ENCODE peak calls at places on chromosomes 12 and 14, in five cellular contexts. One of them, this sample, is unnamed. For H3K4me1, the result is how much of the 10 kb centered on the place peaks cover.

GRCh38 chr14:74922752-74923401 is at the start of gene RPS6KL1:
- DNase-seq in neural progenitor cell: peak
- DNase-seq in PC-9: peak
- DNase-seq in H9: peak
- DNase-seq in upper lobe of right lung: peak
- DNase-seq in this sample: peak

GRCh38 chr14:64488590-64489099 is 15.0 kb downstream of the ZBTB25 start:
- DNase-seq in neural progenitor cell: no peak
- DNase-seq in H9: no peak
- DNase-seq in PC-9: no peak
- DNase-seq in upper lobe of right lung: no peak
- DNase-seq in this sample: no peak

GRCh38 chr12:55965240-55965639 is 602 bp downstream of the PMEL start:
- DNase-seq in neural progenitor cell: peak
- DNase-seq in PC-9: no peak
- DNase-seq in upper lobe of right lung: no peak
- DNase-seq in H9: peak
- DNase-seq in this sample: no peak

GRCh38 chr12:68012712-68013111 is 23.5 kb downstream of the IFNG-AS1 start:
- DNase-seq in neural progenitor cell: no peak
- DNase-seq in upper lobe of right lung: no peak
- DNase-seq in PC-9: no peak
- DNase-seq in H9: no peak
- DNase-seq in this sample: no peak

GRCh38 chr12:94618995-94619695 is 31.2 kb downstream of the TMCC3 start:
- DNase-seq in H9: no peak
- DNase-seq in neural progenitor cell: no peak
- DNase-seq in upper lobe of right lung: no peak
- DNase-seq in PC-9: no peak
- DNase-seq in this sample: no peak

GRCh38 chr12:91877461-91878230 is 268.0 kb downstream of the BTG1 start:
- DNase-seq in H9: no peak
- DNase-seq in neural progenitor cell: no peak
- DNase-seq in PC-9: no peak
- DNase-seq in upper lobe of right lung: no peak
- DNase-seq in this sample: no peak

GRCh38 chr12:22333186-22333745 is 1.2 kb downstream of the ST8SIA1 start:
- DNase-seq in upper lobe of right lung: no peak
- DNase-seq in H9: no peak
- DNase-seq in neural progenitor cell: no peak
- DNase-seq in PC-9: no peak
- DNase-seq in this sample: no peak

GRCh38 chr14:65193891-65194290 is 91.6 kb upstream of the MAX start:
- DNase-seq in H9: no peak
- DNase-seq in PC-9: no peak
- DNase-seq in neural progenitor cell: no peak
- DNase-seq in upper lobe of right lung: no peak
- DNase-seq in this sample: no peak

GRCh38 chr12:109999983-110000505 is 814 bp downstream of the ANKRD13A start:
- DNase-seq in PC-9: peak
- DNase-seq in H9: no peak
- DNase-seq in neural progenitor cell: peak
- DNase-seq in upper lobe of right lung: no peak
- DNase-seq in this sample: no peak

GRCh38 chr14:34387974-34388533 is 74.0 kb downstream of the SPTSSA start:
- DNase-seq in neural progenitor cell: no peak
- DNase-seq in H9: no peak
- DNase-seq in upper lobe of right lung: no peak
- DNase-seq in PC-9: no peak
- DNase-seq in this sample: no peak

GRCh38 chr12:2324375-2324774 is 271.6 kb downstream of the CACNA1C start:
- DNase-seq in neural progenitor cell: no peak
- DNase-seq in upper lobe of right lung: no peak
- DNase-seq in PC-9: no peak
- DNase-seq in H9: no peak
- DNase-seq in this sample: no peak

GRCh38 chr14:94612580-94613554 is 676 bp downstream of the SERPINA3 start:
- DNase-seq in PC-9: no peak
- DNase-seq in H9: no peak
- DNase-seq in neural progenitor cell: no peak
- DNase-seq in upper lobe of right lung: no peak
- DNase-seq in this sample: no peak

GRCh38 chr12:58455146-58455545 is 465.2 kb downstream of the LRIG3 start:
- DNase-seq in H9: no peak
- DNase-seq in neural progenitor cell: no peak
- DNase-seq in upper lobe of right lung: no peak
- DNase-seq in PC-9: no peak
- DNase-seq in this sample: no peak

GRCh38 chr12:75011120-75011519 is 198.5 kb downstream of the KCNC2 start:
- DNase-seq in upper lobe of right lung: no peak
- DNase-seq in PC-9: no peak
- DNase-seq in neural progenitor cell: no peak
- DNase-seq in H9: no peak
- DNase-seq in this sample: no peak

GRCh38 chr14:50560929-50561280 is 960 bp downstream of the ATL1 start:
- DNase-seq in H9: peak
- DNase-seq in upper lobe of right lung: peak
- DNase-seq in PC-9: peak
- DNase-seq in neural progenitor cell: peak
- DNase-seq in this sample: peak

GRCh38 chr14:78927261-78927660 is 757.1 kb downstream of the NRXN3 start:
- DNase-seq in neural progenitor cell: peak
- DNase-seq in upper lobe of right lung: no peak
- DNase-seq in PC-9: no peak
- DNase-seq in H9: no peak
- DNase-seq in this sample: no peak

GRCh38 chr12:95959107-95959506 is 16.0 kb downstream of the AMDHD1 start:
- DNase-seq in PC-9: no peak
- DNase-seq in neural progenitor cell: peak
- DNase-seq in H9: no peak
- DNase-seq in upper lobe of right lung: no peak
- DNase-seq in this sample: no peak

GRCh38 chr12:30908389-30909087 is 18.0 kb upstream of the TSPAN11 start:
- DNase-seq in PC-9: no peak
- DNase-seq in upper lobe of right lung: no peak
- DNase-seq in H9: no peak
- DNase-seq in neural progenitor cell: no peak
- DNase-seq in this sample: no peak

GRCh38 chr14:35044939-35045797 is 904 bp upstream of the FAM177A1 start:
- DNase-seq in upper lobe of right lung: no peak
- DNase-seq in neural progenitor cell: no peak
- DNase-seq in H9: no peak
- DNase-seq in PC-9: no peak
- DNase-seq in this sample: no peak

GRCh38 chr12:122406701-122407154 is 15.7 kb downstream of the CLIP1 start:
- DNase-seq in upper lobe of right lung: no peak
- DNase-seq in H9: no peak
- DNase-seq in neural progenitor cell: no peak
- DNase-seq in PC-9: no peak
- DNase-seq in this sample: no peak

GRCh38 chr14:94650806-94651805 is 38.9 kb downstream of the SERPINA3 start:
- DNase-seq in neural progenitor cell: no peak
- DNase-seq in upper lobe of right lung: no peak
- DNase-seq in H9: no peak
- DNase-seq in PC-9: no peak
- DNase-seq in this sample: no peak

GRCh38 chr14:90301580-90302181 is 30.1 kb downstream of the NRDE2 start:
- DNase-seq in H9: no peak
- DNase-seq in PC-9: no peak
- DNase-seq in upper lobe of right lung: no peak
- DNase-seq in neural progenitor cell: peak
- DNase-seq in this sample: no peak

GRCh38 chr14:29810657-29811056 is 117.0 kb downstream of the PRKD1 start:
- DNase-seq in neural progenitor cell: no peak
- DNase-seq in PC-9: no peak
- DNase-seq in H9: no peak
- DNase-seq in upper lobe of right lung: no peak
- DNase-seq in this sample: no peak

GRCh38 chr12:89314060-89314761 is 38.1 kb downstream of the DUSP6 start:
- DNase-seq in upper lobe of right lung: no peak
- DNase-seq in PC-9: no peak
- DNase-seq in neural progenitor cell: no peak
- DNase-seq in H9: no peak
- DNase-seq in this sample: no peak

GRCh38 chr14:32597771-32598170 is 268.7 kb downstream of the AKAP6 start:
- DNase-seq in upper lobe of right lung: no peak
- DNase-seq in H9: no peak
- DNase-seq in neural progenitor cell: no peak
- DNase-seq in PC-9: no peak
- DNase-seq in this sample: no peak

GRCh38 chr14:92692822-92693226 is 55.6 kb downstream of the LGMN start:
- DNase-seq in neural progenitor cell: no peak
- DNase-seq in PC-9: peak
- DNase-seq in upper lobe of right lung: peak
- DNase-seq in H9: no peak
- DNase-seq in this sample: peak

GRCh38 chr14:92635031-92635430 is 113.4 kb downstream of the LGMN start:
- DNase-seq in H9: no peak
- DNase-seq in upper lobe of right lung: no peak
- DNase-seq in neural progenitor cell: no peak
- DNase-seq in PC-9: no peak
- DNase-seq in this sample: no peak

GRCh38 chr12:53378705-53379388 is 1.1 kb upstream of the SP1 start:
- DNase-seq in upper lobe of right lung: no peak
- DNase-seq in H9: no peak
- DNase-seq in PC-9: no peak
- DNase-seq in neural progenitor cell: no peak
- DNase-seq in this sample: no peak

GRCh38 chr12:7142057-7142644 is 12.0 kb downstream of the CLSTN3 start:
- DNase-seq in neural progenitor cell: peak
- DNase-seq in upper lobe of right lung: peak
- DNase-seq in H9: peak
- DNase-seq in PC-9: peak
- DNase-seq in this sample: no peak

GRCh38 chr14:106459971-106460730 is 933.8 kb downstream of the TMEM121 start:
- DNase-seq in H9: no peak
- DNase-seq in PC-9: peak
- DNase-seq in neural progenitor cell: no peak
- DNase-seq in upper lobe of right lung: no peak
- DNase-seq in this sample: peak

GRCh38 chr12:25241171-25242020 is 9.3 kb downstream of the KRAS start:
- DNase-seq in PC-9: no peak
- DNase-seq in H9: no peak
- DNase-seq in upper lobe of right lung: no peak
- DNase-seq in neural progenitor cell: peak
- DNase-seq in this sample: no peak

GRCh38 chr14:103593577-103593976 is 30.8 kb downstream of the COA8 start:
- DNase-seq in PC-9: no peak
- DNase-seq in upper lobe of right lung: no peak
- DNase-seq in neural progenitor cell: no peak
- DNase-seq in H9: no peak
- DNase-seq in this sample: no peak

GRCh38 chr12:60144395-60144794 is 548.6 kb downstream of the SLC16A7 start:
- DNase-seq in H9: no peak
- DNase-seq in neural progenitor cell: no peak
- DNase-seq in PC-9: no peak
- DNase-seq in upper lobe of right lung: no peak
- DNase-seq in this sample: no peak

GRCh38 chr12:128891856-128892255 is 38.6 kb downstream of the GLT1D1 start:
- DNase-seq in PC-9: no peak
- DNase-seq in upper lobe of right lung: no peak
- DNase-seq in H9: no peak
- DNase-seq in neural progenitor cell: no peak
- DNase-seq in this sample: no peak

GRCh38 chr14:99995700-99996356 is 69.4 kb upstream of the EVL start:
- DNase-seq in upper lobe of right lung: no peak
- DNase-seq in H9: peak
- DNase-seq in PC-9: peak
- DNase-seq in neural progenitor cell: peak
- DNase-seq in this sample: no peak
- H3K4me1 ChIP-seq in upper lobe of right lung: under half
- H3K4me1 ChIP-seq in H9: under half
- H3K4me1 ChIP-seq in PC-9: under half
- H3K4me1 ChIP-seq in neural progenitor cell: under half
- H3K4me1 ChIP-seq in this sample: under half

DNA sequence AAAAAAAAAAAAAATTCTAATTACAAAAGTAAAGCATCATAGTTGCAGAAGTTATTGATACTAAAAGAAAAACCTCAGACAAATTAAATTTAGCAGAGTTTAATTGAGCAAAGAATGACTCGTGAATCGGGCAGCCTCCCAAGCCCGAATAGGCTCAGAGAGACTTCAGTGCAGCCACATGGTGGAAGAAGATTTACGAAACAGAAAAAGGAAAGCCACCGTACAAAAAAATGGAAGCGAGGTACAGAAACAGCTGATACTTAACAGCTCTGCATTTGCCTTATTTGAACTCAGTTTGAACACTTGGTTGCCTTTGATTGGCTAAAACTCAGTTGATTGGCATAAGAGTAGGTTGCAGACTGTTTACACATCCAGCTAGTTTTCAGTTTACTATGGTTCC is 12.9 kb downstream of the TTC9 start:
- DNase-seq in upper lobe of right lung: no peak
- DNase-seq in H9: no peak
- DNase-seq in PC-9: no peak
- DNase-seq in neural progenitor cell: no peak
- DNase-seq in this sample: no peak
- H3K4me1 ChIP-seq in upper lobe of right lung: under half
- H3K4me1 ChIP-seq in H9: under half
- H3K4me1 ChIP-seq in PC-9: under half
- H3K4me1 ChIP-seq in neural progenitor cell: under half
- H3K4me1 ChIP-seq in this sample: under half

DNA sequence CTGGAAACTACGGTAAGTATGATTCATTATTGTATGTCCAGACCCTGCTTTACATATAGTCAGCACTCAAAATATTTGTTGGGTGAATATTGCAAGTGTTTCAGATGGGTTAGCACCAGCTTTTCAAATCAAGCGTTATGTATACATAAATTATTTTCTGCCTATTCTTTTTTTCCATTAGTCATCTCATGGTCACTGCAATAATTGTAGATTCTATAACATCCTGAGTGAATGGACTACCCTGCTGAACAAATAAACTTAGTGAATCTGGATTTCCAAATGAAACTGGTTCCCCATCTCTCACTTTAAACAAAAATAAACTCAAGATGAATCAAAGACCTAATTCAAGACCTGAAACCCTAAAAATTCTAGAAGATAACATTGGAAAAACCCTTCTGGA is 152.3 kb downstream of the DIO2 start:
- DNase-seq in PC-9: no peak
- DNase-seq in H9: no peak
- DNase-seq in upper lobe of right lung: no peak
- DNase-seq in neural progenitor cell: no peak
- DNase-seq in this sample: no peak
- H3K4me1 ChIP-seq in PC-9: under half
- H3K4me1 ChIP-seq in H9: under half
- H3K4me1 ChIP-seq in upper lobe of right lung: under half
- H3K4me1 ChIP-seq in neural progenitor cell: under half
- H3K4me1 ChIP-seq in this sample: under half

DNA sequence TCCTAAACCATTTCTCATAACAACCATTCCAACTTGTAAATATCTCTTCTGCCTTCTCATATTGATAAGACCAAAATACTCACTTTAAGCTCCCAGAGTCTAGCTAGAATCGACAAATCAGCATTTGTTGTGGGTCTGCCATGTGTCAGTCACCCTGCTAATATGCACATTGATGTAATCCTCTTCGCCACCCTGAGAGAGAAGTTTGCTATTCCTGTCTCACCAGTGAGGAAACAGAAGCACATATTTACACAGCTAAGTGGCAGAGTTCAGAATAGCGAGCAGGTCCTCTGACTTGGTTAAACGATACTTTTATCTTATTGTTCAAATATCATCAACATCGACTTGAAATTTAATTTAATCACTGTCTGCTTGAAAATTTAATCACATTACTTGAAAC is 142.1 kb downstream of the ANO4 start:
- DNase-seq in PC-9: no peak
- DNase-seq in upper lobe of right lung: no peak
- DNase-seq in H9: no peak
- DNase-seq in neural progenitor cell: no peak
- DNase-seq in this sample: no peak
- H3K4me1 ChIP-seq in PC-9: under half
- H3K4me1 ChIP-seq in upper lobe of right lung: under half
- H3K4me1 ChIP-seq in H9: under half
- H3K4me1 ChIP-seq in neural progenitor cell: under half
- H3K4me1 ChIP-seq in this sample: under half

This sample was measured in left lung.